ENCODE peak calls at places on chromosomes 16 and 17, in ten cellular contexts. One of them, this sample, is unnamed.

GRCh38 chr17:8121531-8122390 is 2.1 kb downstream of the HES7 start:
- DNase-seq in GDM1: peak; percentile 43
- DNase-seq in NCI-H226: peak; percentile 68
- DNase-seq in HT1080: peak; percentile 74
- DNase-seq in left ventricle myocardium inferior: no peak
- DNase-seq in germinal center: no peak
- DNase-seq in AG04450: no peak
- DNase-seq in fibroblast of the aortic adventitia: peak; percentile 45
- DNase-seq in SW480: peak; percentile 84
- DNase-seq in NCI-H1105 treated with DMSO at 0.1 percent for 48 hours: peak; percentile 48
- DNase-seq in this sample: peak; percentile 62

GRCh38 chr16:19691161-19691850 is 26.7 kb downstream of the KNOP1 start:
- DNase-seq in GDM1: no peak
- DNase-seq in NCI-H226: no peak
- DNase-seq in HT1080: peak; percentile 67
- DNase-seq in left ventricle myocardium inferior: no peak
- DNase-seq in germinal center: no peak
- DNase-seq in AG04450: no peak
- DNase-seq in fibroblast of the aortic adventitia: no peak
- DNase-seq in SW480: no peak
- DNase-seq in NCI-H1105 treated with DMSO at 0.1 percent for 48 hours: no peak
- DNase-seq in this sample: peak; percentile 39

GRCh38 chr16:14111713-14112538 is 40.8 kb downstream of the MRTFB start:
- DNase-seq in GDM1: no peak
- DNase-seq in NCI-H226: no peak
- DNase-seq in HT1080: peak; percentile 18
- DNase-seq in left ventricle myocardium inferior: peak; percentile 59
- DNase-seq in germinal center: no peak
- DNase-seq in AG04450: no peak
- DNase-seq in fibroblast of the aortic adventitia: peak; percentile 16
- DNase-seq in SW480: no peak
- DNase-seq in NCI-H1105 treated with DMSO at 0.1 percent for 48 hours: peak; percentile 80
- DNase-seq in this sample: peak; percentile 58

GRCh38 chr17:6554871-6555330 is 1.5 kb downstream of the PITPNM3 start:
- DNase-seq in GDM1: no peak
- DNase-seq in NCI-H226: no peak
- DNase-seq in HT1080: no peak
- DNase-seq in left ventricle myocardium inferior: no peak
- DNase-seq in germinal center: no peak
- DNase-seq in AG04450: no peak
- DNase-seq in fibroblast of the aortic adventitia: no peak
- DNase-seq in SW480: no peak
- DNase-seq in NCI-H1105 treated with DMSO at 0.1 percent for 48 hours: no peak
- DNase-seq in this sample: no peak

GRCh38 chr17:32954477-32954876 is 26.5 kb downstream of the TMEM98 start:
- DNase-seq in GDM1: no peak
- DNase-seq in NCI-H226: no peak
- DNase-seq in HT1080: no peak
- DNase-seq in left ventricle myocardium inferior: no peak
- DNase-seq in germinal center: no peak
- DNase-seq in AG04450: no peak
- DNase-seq in fibroblast of the aortic adventitia: no peak
- DNase-seq in SW480: no peak
- DNase-seq in NCI-H1105 treated with DMSO at 0.1 percent for 48 hours: no peak
- DNase-seq in this sample: no peak

GRCh38 chr17:49717371-49717841 is 9.6 kb upstream of the SLC35B1 start:
- DNase-seq in GDM1: no peak
- DNase-seq in NCI-H226: no peak
- DNase-seq in HT1080: peak; percentile 28
- DNase-seq in left ventricle myocardium inferior: no peak
- DNase-seq in germinal center: no peak
- DNase-seq in AG04450: no peak
- DNase-seq in fibroblast of the aortic adventitia: no peak
- DNase-seq in SW480: no peak
- DNase-seq in NCI-H1105 treated with DMSO at 0.1 percent for 48 hours: no peak
- DNase-seq in this sample: peak; percentile 76

GRCh38 chr16:9801651-9802050 is 380.6 kb downstream of the GRIN2A start:
- DNase-seq in GDM1: no peak
- DNase-seq in NCI-H226: no peak
- DNase-seq in HT1080: no peak
- DNase-seq in left ventricle myocardium inferior: no peak
- DNase-seq in germinal center: no peak
- DNase-seq in AG04450: no peak
- DNase-seq in fibroblast of the aortic adventitia: no peak
- DNase-seq in SW480: no peak
- DNase-seq in NCI-H1105 treated with DMSO at 0.1 percent for 48 hours: no peak
- DNase-seq in this sample: no peak

GRCh38 chr16:27769561-27770222 is 219.7 kb downstream of the KATNIP start:
- DNase-seq in GDM1: no peak
- DNase-seq in NCI-H226: no peak
- DNase-seq in HT1080: peak; percentile 84
- DNase-seq in left ventricle myocardium inferior: no peak
- DNase-seq in germinal center: no peak
- DNase-seq in AG04450: peak; percentile 32
- DNase-seq in fibroblast of the aortic adventitia: peak; percentile 31
- DNase-seq in SW480: peak; percentile 88
- DNase-seq in NCI-H1105 treated with DMSO at 0.1 percent for 48 hours: no peak
- DNase-seq in this sample: no peak

GRCh38 chr17:4607773-4608187 is 23.5 kb downstream of the SMTNL2 start:
- DNase-seq in GDM1: peak; percentile 64
- DNase-seq in NCI-H226: peak; percentile 37
- DNase-seq in HT1080: no peak
- DNase-seq in left ventricle myocardium inferior: peak; percentile 83
- DNase-seq in germinal center: no peak
- DNase-seq in AG04450: no peak
- DNase-seq in fibroblast of the aortic adventitia: peak; percentile 78
- DNase-seq in SW480: no peak
- DNase-seq in NCI-H1105 treated with DMSO at 0.1 percent for 48 hours: no peak
- DNase-seq in this sample: peak; percentile 73

GRCh38 chr17:39208136-39208535 is 8.1 kb downstream of the RPL19 start:
- DNase-seq in GDM1: no peak
- DNase-seq in NCI-H226: no peak
- DNase-seq in HT1080: no peak
- DNase-seq in left ventricle myocardium inferior: no peak
- DNase-seq in germinal center: no peak
- DNase-seq in AG04450: no peak
- DNase-seq in fibroblast of the aortic adventitia: no peak
- DNase-seq in SW480: no peak
- DNase-seq in NCI-H1105 treated with DMSO at 0.1 percent for 48 hours: no peak
- DNase-seq in this sample: no peak